ENCODE peak calls at places on chromosomes 5 and 9, in four cellular contexts. M is NCI-H774, K is sciatic nerve, Z is HFF-Myc. B is an unnamed sample.
A peak's percentile ranks its signal among the peaks of the same experiment; 100 is the strongest.

GRCh38 chr5:150377964-150378694 is 20.6 kb downstream of the TCOF1 start:
- DNase-seq in M (no peak), K (no peak), Z (peak; percentile 93), B (no peak)

GRCh38 chr5:172114875-172115422 is 73.1 kb downstream of the STK10 start:
- DNase-seq in M (no peak), K (peak; percentile 68), Z (no peak), B (no peak)

GRCh38 chr9:82490019-82490499 is 501.5 kb downstream of the SPATA31D1 start:
- DNase-seq in M (no peak), K (no peak), Z (no peak), B (no peak)

GRCh38 chr9:10678790-10679189 is 66.0 kb upstream of the PTPRD start:
- DNase-seq in M (no peak), K (no peak), Z (no peak), B (no peak)

GRCh38 chr5:1079486-1079885 is 32.4 kb downstream of the SLC12A7 start:
- DNase-seq in M (no peak), K (no peak), Z (no peak), B (no peak)

GRCh38 chr5:151740336-151740942 is 18.0 kb downstream of the ATOX1 start:
- DNase-seq in M (no peak), K (peak; percentile 75), Z (peak; percentile 78), B (peak; percentile 50)

GRCh38 chr5:132445930-132446329 is 44.6 kb downstream of the IRF1 start:
- DNase-seq in M (no peak), K (no peak), Z (no peak), B (no peak)

GRCh38 chr5:168364738-168365550 is 73.5 kb downstream of the WWC1 start:
- DNase-seq in M (no peak), K (no peak), Z (no peak), B (no peak)

GRCh38 chr5:50767588-50767987 is 101.2 kb downstream of the PARP8 start:
- DNase-seq in M (no peak), K (no peak), Z (no peak), B (no peak)

GRCh38 chr5:146805099-146805498 is 73.5 kb downstream of the PPP2R2B start:
- DNase-seq in M (no peak), K (no peak), Z (no peak), B (no peak)

GRCh38 chr5:137695651-137696428 is 40.0 kb downstream of the KLHL3 start:
- DNase-seq in M (no peak), K (no peak), Z (no peak), B (no peak)

GRCh38 chr9:13386324-13386723 is 106.8 kb upstream of the MPDZ start:
- DNase-seq in M (no peak), K (no peak), Z (no peak), B (no peak)

GRCh38 chr5:113047733-113048652 is 71.4 kb downstream of the DCP2 start:
- DNase-seq in M (no peak), K (no peak), Z (no peak), B (no peak)

GRCh38 chr9:131621551-131622321 is 76.4 kb downstream of the PRRT1B start:
- DNase-seq in M (no peak), K (no peak), Z (no peak), B (no peak)

GRCh38 chr9:33076031-33076359 is 479 bp downstream of the SMU1 start:
- DNase-seq in M (no peak), K (no peak), Z (no peak), B (no peak)

GRCh38 chr5:83780681-83781080 is 60.0 kb upstream of the HAPLN1 start:
- DNase-seq in M (no peak), K (no peak), Z (no peak), B (no peak)

GRCh38 chr9:75636427-75637045 is 253.9 kb upstream of the PCSK5 start:
- DNase-seq in M (no peak), K (no peak), Z (no peak), B (no peak)

GRCh38 chr9:4293293-4293931 is 6.5 kb downstream of the GLIS3 start:
- DNase-seq in M (no peak), K (no peak), Z (peak; percentile 71), B (no peak)

GRCh38 chr9:125409217-125409636 is 147.6 kb downstream of the GAPVD1 start:
- DNase-seq in M (no peak), K (no peak), Z (no peak), B (no peak)

GRCh38 chr9:84254972-84255371 is 85.6 kb downstream of the SLC28A3 start:
- DNase-seq in M (peak; percentile 10), K (no peak), Z (no peak), B (no peak)

GRCh38 chr5:74212336-74212735 is 428.2 kb downstream of the ENC1 start:
- DNase-seq in M (peak; percentile 19), K (no peak), Z (no peak), B (no peak)

GRCh38 chr9:25964239-25964638 is 286.0 kb upstream of the TUSC1 start:
- DNase-seq in M (peak; percentile 9), K (no peak), Z (peak; percentile 83), B (peak; percentile 23)

GRCh38 chr5:133519191-133519590 is 93.2 kb downstream of the FSTL4 start:
- DNase-seq in M (no peak), K (no peak), Z (no peak), B (no peak)

GRCh38 chr5:20601678-20602100 is 613.7 kb upstream of the CDH18 start:
- DNase-seq in M (no peak), K (no peak), Z (no peak), B (peak; percentile 29)

GRCh38 chr5:12695651-12696050 is 791.4 kb upstream of the CTNND2 start:
- DNase-seq in M (no peak), K (no peak), Z (no peak), B (no peak)

GRCh38 chr9:132878695-132879064 is at the start of gene SPACA9:
- DNase-seq in M (peak; percentile 64), K (peak; percentile 85), Z (no peak), B (peak; percentile 60)

GRCh38 chr9:2939368-2939767 is 95.5 kb upstream of the PUM3 start:
- DNase-seq in M (no peak), K (no peak), Z (no peak), B (no peak)

GRCh38 chr9:134323741-134324358 is 2.4 kb upstream of the RXRA start:
- DNase-seq in M (no peak), K (peak; percentile 83), Z (no peak), B (peak; percentile 25)

B was measured in glutamatergic neuron.